ENCODE peak calls at places on chromosomes 4 and X, in six cellular contexts. L, H, V, K, J and Q are unnamed samples.

GRCh38 chr4:35534946-35535345 is 709.4 kb downstream of the ARAP2 start:
- DNase-seq in J (no peak), H (no peak), K (no peak), V (no peak), L (no peak), Q (no peak)

GRCh38 chrX:119539872-119540271 is 25.3 kb downstream of the STEEP1 start:
- DNase-seq in V (no peak), J (no peak), L (no peak), K (no peak), H (no peak), Q (peak; percentile 2)

GRCh38 chrX:65679071-65679540 is 11.7 kb downstream of the MSN start:
- DNase-seq in H (peak; percentile 64), K (no peak), J (no peak), V (peak; percentile 83), L (peak; percentile 45), Q (no peak)

GRCh38 chrX:124349054-124349453 is 2.7 kb downstream of the SH2D1A start:
- DNase-seq in V (no peak), H (no peak), L (no peak), J (no peak), K (no peak), Q (no peak)

GRCh38 chrX:147343467-147343866 is 528.9 kb upstream of the CXorf51A start:
- DNase-seq in J (no peak), H (no peak), K (no peak), L (no peak), V (no peak), Q (no peak)

GRCh38 chr4:148021706-148022105 is 289.8 kb downstream of the ARHGAP10 start:
- DNase-seq in K (no peak), V (no peak), L (no peak), J (no peak), H (no peak), Q (no peak)

GRCh38 chr4:150569384-150569987 is 12.5 kb upstream of the MAB21L2 start:
- DNase-seq in J (no peak), V (no peak), K (no peak), L (peak; percentile 26), H (peak; percentile 45), Q (no peak)

GRCh38 chr4:1055721-1056590 is 44.5 kb downstream of the FGFRL1 start:
- DNase-seq in K (peak; percentile 81), H (no peak), J (no peak), L (peak; percentile 29), V (peak; percentile 32), Q (peak; percentile 74)

GRCh38 chr4:165922747-165923146 is 49.7 kb downstream of the TLL1 start:
- DNase-seq in L (no peak), J (no peak), K (no peak), V (no peak), H (no peak), Q (no peak)

GRCh38 chr4:177250056-177250696 is 59.5 kb upstream of the NEIL3 start:
- DNase-seq in V (peak; percentile 78), J (peak; percentile 82), H (peak; percentile 52), K (peak; percentile 72), L (peak; percentile 29), Q (peak; percentile 74)

GRCh38 chr4:162837679-162838078 is 329.0 kb downstream of the NAF1 start:
- DNase-seq in L (no peak), J (no peak), K (no peak), V (no peak), H (no peak), Q (no peak)

GRCh38 chr4:139528377-139529005 is 27.5 kb downstream of the SETD7 start:
- DNase-seq in L (peak; percentile 91), V (no peak), K (no peak), J (no peak), H (peak; percentile 62), Q (no peak)

GRCh38 chr4:156598138-156598681 is 373.4 kb downstream of the PDGFC start:
- DNase-seq in J (no peak), V (peak; percentile 40), K (no peak), L (no peak), H (peak; percentile 25), Q (no peak)

GRCh38 chrX:55135171-55135570 is 46.4 kb downstream of the PAGE2 start:
- DNase-seq in J (peak; percentile 49), V (peak; percentile 61), K (peak; percentile 20), H (peak; percentile 19), L (no peak), Q (peak; percentile 10)

GRCh38 chr4:53459548-53459947 is 82.1 kb downstream of the FIP1L1 start:
- DNase-seq in L (peak; percentile 22), J (no peak), K (no peak), V (peak; percentile 26), H (peak; percentile 64), Q (no peak)

GRCh38 chr4:110091426-110091825 is 107.0 kb downstream of the ELOVL6 start:
- DNase-seq in K (no peak), J (no peak), H (peak; percentile 86), L (peak; percentile 76), V (peak; percentile 48), Q (no peak)